ENCODE peak calls at places on chromosome 19, in eight cellular contexts. O is stomach, U is breast epithelium, Z is ascending aorta, V is PC-9, N is SK-N-SH, M is cardiac muscle cell, B is fibroblast of lung. F is an unnamed sample.

GRCh38 chr19:52189745-52190678 is at the start of gene PPP2R1A:
- DNase-seq in O (peak; percentile 99), U (peak; percentile 98), Z (peak; percentile 100), V (peak; percentile 99), N (peak; percentile 97), M (peak; percentile 100), B (peak; percentile 100), F (peak; percentile 98)

GRCh38 chr19:48510421-48511268 is 990 bp downstream of the LMTK3 start:
- DNase-seq in O (peak; percentile 67), U (peak; percentile 77), Z (peak; percentile 81), V (peak; percentile 54), N (peak; percentile 80), M (peak; percentile 69), B (peak; percentile 33), F (peak; percentile 67)

GRCh38 chr19:55044771-55045716 is 7.0 kb upstream of the GP6 start:
- DNase-seq in O (no peak), U (peak; percentile 20), Z (no peak), V (no peak), N (no peak), M (no peak), B (no peak), F (no peak)

GRCh38 chr19:14305706-14306105 is 75.5 kb upstream of the ADGRE5 start:
- DNase-seq in O (no peak), U (no peak), Z (no peak), V (no peak), N (no peak), M (no peak), B (no peak), F (no peak)

GRCh38 chr19:48720251-48720612 is 707 bp upstream of the MAMSTR start:
- DNase-seq in O (no peak), U (no peak), Z (no peak), V (no peak), N (no peak), M (no peak), B (no peak), F (no peak)

GRCh38 chr19:41994521-41994971 is 516 bp upstream of the ATP1A3 start:
- DNase-seq in O (no peak), U (no peak), Z (no peak), V (no peak), N (peak; percentile 79), M (no peak), B (no peak), F (no peak)

GRCh38 chr19:17765069-17765618 is 13.9 kb downstream of the FCHO1 start:
- DNase-seq in O (peak; percentile 66), U (no peak), Z (peak; percentile 77), V (peak; percentile 67), N (no peak), M (no peak), B (no peak), F (no peak)

GRCh38 chr19:5298502-5298901 is 42.1 kb downstream of the PTPRS start:
- DNase-seq in O (peak; percentile 96), U (peak; percentile 82), Z (no peak), V (peak; percentile 94), N (no peak), M (no peak), B (no peak), F (no peak)

GRCh38 chr19:11530432-11530831 is 1.5 kb upstream of the ECSIT start:
- DNase-seq in O (peak; percentile 80), U (peak; percentile 73), Z (peak; percentile 83), V (no peak), N (peak; percentile 89), M (peak; percentile 91), B (peak; percentile 82), F (no peak)

DNA sequence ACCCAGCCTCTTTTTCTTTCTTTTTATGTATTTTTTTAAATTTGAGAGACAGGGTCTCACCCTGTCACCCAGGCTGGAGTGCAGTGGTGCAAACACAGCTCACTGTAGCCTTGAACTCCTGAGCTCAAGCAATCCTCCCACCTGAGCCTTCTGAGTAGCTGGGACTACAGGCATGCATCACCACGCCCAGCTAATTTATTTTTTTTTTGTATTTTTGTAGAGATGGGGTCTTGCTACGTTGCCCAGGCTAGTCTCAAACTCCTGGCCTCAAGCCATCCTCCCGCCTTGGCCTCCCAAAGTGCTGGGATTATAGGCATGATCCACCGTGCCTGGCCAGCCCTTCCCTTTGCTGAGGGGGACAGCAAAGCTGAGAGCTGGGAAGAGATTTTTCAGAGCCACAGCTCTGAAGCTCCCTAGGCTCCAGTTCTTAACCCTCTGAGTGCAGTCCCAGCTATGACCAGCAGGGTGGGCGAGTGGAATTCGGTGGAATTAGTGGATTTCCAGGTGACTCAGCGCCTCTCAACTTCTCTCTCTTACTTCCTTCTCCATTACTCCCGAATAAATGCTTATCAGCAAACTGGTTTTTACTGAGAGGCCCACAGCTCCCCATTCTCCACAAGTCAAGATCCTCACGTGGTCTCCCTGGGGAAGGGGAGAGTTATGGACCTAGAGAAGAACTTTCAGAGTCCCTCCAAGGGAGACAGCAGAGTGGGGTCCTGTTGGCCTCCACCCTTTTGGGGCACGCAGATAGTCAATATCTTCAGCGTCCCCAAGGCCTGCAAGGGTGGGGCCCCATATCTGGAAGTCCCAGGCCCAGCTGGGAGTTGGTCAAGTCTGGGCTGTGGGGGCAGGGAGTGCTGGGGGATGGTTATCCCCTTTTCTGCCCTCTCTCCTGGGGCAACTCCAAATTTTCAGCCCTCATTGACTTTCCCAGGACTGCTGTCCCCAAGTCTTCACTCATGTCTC is 1.2 kb downstream of the BLVRB start:
- DNase-seq in O (peak; percentile 92), U (peak; percentile 86), Z (peak; percentile 95), V (peak; percentile 93), N (peak; percentile 75), M (peak; percentile 82), B (peak; percentile 85), F (peak; percentile 37)
- H3K4me3 ChIP-seq in O (peak overlapping the region; percentile 83), U (peak overlapping the region; percentile 78), Z (peak overlapping the region; percentile 68), V (peak overlapping the region; percentile 82), N (peak overlapping the region; percentile 79), M (no peak overlapping the region), B (peak overlapping the region; percentile 76), F (no peak overlapping the region)

GRCh38 chr19:46902402-46902766 is 41.6 kb downstream of the ARHGAP35 start:
- DNase-seq in O (peak; percentile 33), U (no peak), Z (no peak), V (peak; percentile 74), N (no peak), M (no peak), B (peak; percentile 49), F (no peak)

GRCh38 chr19:46900341-46900740 is 39.5 kb downstream of the ARHGAP35 start:
- DNase-seq in O (no peak), U (no peak), Z (no peak), V (no peak), N (no peak), M (no peak), B (no peak), F (no peak)

GRCh38 chr19:46896076-46896794 is 35.4 kb downstream of the ARHGAP35 start:
- DNase-seq in O (no peak), U (no peak), Z (no peak), V (no peak), N (no peak), M (no peak), B (no peak), F (no peak)

GRCh38 chr19:46901701-46902401 is 41.1 kb downstream of the ARHGAP35 start:
- DNase-seq in O (no peak), U (no peak), Z (no peak), V (no peak), N (no peak), M (no peak), B (peak; percentile 71), F (no peak)

DNA sequence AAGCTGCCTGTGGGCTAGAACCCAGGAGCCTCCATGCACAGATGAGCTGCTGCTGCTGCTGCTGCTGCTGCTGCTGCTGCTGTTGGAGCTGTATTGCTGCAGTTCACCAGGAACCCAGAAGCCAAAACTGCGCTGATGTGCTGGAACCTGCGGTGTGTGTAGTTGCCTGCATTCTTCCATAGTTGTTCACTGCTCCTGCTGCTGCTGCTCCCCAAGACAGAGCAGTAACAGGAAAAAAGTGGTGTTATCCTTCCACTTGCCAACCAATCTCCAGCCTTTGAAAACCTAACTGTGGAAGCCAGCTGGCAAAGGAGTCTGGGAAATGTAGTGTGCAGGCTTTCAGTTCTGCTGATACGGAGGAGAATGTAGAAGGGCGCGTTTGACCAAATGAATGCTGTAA is 37.9 kb downstream of the ARHGAP35 start:
- DNase-seq in O (no peak), U (no peak), Z (peak; percentile 74), V (no peak), N (no peak), M (peak; percentile 21), B (peak; percentile 92), F (no peak)
- H3K4me1 ChIP-seq in O (peaks cover 24% of the 10 kb centered on the region), U (no peaks in the 10 kb centered on the region), Z (peaks cover 28% of the 10 kb centered on the region), V (peaks cover 72% of the 10 kb centered on the region), N (peaks cover 46% of the 10 kb centered on the region), M (peaks cover 33% of the 10 kb centered on the region), B (peaks cover 12% of the 10 kb centered on the region), F (peaks cover 8% of the 10 kb centered on the region)

GRCh38 chr19:9159891-9160290 is 18.9 kb upstream of the OR7D2 start:
- DNase-seq in O (no peak), U (no peak), Z (no peak), V (no peak), N (no peak), M (no peak), B (no peak), F (no peak)
- H3K9me3 ChIP-seq in O (peaks cover 88% of the 10 kb centered on the region), U (peaks cover 53% of the 10 kb centered on the region), Z (peaks cover 93% of the 10 kb centered on the region), V (peaks cover 69% of the 10 kb centered on the region), N (no peaks in the 10 kb centered on the region), M (peaks cover 4% of the 10 kb centered on the region), B (peaks cover 14% of the 10 kb centered on the region), F (no peaks in the 10 kb centered on the region)

DNA sequence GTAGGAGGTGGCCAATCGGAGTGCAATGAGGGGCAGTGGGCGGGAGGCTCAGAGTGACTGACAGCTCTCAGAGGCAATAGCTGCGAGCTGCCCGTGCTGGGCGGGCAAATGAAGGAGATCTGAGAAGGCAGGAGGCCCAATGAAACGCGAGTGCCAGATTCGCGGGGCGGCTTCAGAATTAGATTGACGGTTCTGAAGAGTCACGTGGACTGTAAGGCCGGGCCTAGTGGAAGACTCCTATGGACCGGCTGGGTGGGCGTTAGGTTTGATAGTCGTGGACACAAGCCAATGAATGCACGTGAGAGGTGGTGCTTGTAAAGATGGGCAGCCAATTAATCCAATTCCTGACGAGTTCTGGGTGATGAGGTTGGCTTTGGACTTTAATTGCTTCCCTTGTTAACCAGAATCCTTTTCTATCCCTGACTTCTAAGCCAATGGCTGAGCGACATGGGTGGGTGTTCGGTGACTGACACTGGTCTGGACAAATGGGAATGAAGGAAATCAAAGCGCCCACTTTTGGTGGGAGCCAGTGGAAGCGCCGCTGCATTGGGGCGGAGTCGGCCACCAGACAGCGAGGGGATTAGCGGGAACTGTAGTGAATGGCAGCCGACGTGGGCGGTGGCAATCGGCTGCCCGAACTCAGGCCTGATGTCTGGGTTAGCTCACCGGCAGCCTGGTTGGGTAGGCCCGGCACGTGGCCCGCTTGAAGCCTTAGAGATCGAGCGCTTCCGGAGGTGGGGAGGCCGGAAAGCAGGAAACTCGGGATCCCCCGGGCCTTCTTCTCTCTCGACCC is 524 bp upstream of the KHSRP start:
- DNase-seq in O (peak; percentile 99), U (peak; percentile 100), Z (peak; percentile 100), V (peak; percentile 97), N (peak; percentile 96), M (peak; percentile 100), B (peak; percentile 100), F (peak; percentile 100)
- H3K4me3 ChIP-seq in O (peak overlapping the region; percentile 85), U (peak overlapping the region; percentile 76), Z (peak overlapping the region; percentile 48), V (no peak overlapping the region), N (no peak overlapping the region), M (no peak overlapping the region), B (no peak overlapping the region), F (no peak overlapping the region)

GRCh38 chr19:31105761-31106160 is 243.5 kb downstream of the TSHZ3 start:
- DNase-seq in O (no peak), U (no peak), Z (no peak), V (no peak), N (no peak), M (no peak), B (no peak), F (no peak)
- H3K4me1 ChIP-seq in O (no peaks in the 10 kb centered on the region), U (no peaks in the 10 kb centered on the region), Z (no peaks in the 10 kb centered on the region), V (no peaks in the 10 kb centered on the region), N (peaks cover 6% of the 10 kb centered on the region), M (no peaks in the 10 kb centered on the region), B (no peaks in the 10 kb centered on the region), F (no peaks in the 10 kb centered on the region)